ENCODE peak calls at places on chromosomes 1 and 21, in four cellular contexts. G is thoracic aorta, T is suprapubic skin, B is fibroblast of mammary gland. L is an unnamed sample.

GRCh38 chr1:6317101-6317760 is 56.3 kb upstream of the GPR153 start:
- DNase-seq in G (no peak), T (no peak), B (peak), L (peak)

GRCh38 chr1:2547210-2548067 is 8.7 kb upstream of the TNFRSF14 start:
- DNase-seq in G (no peak), T (no peak), B (no peak), L (no peak)

GRCh38 chr1:230809205-230809990 is 58.9 kb downstream of the C1orf198 start:
- DNase-seq in G (no peak), T (no peak), B (no peak), L (no peak)

GRCh38 chr1:32062867-32063230 is 9.9 kb upstream of the TMEM39B start:
- DNase-seq in G (no peak), T (no peak), B (no peak), L (no peak)

GRCh38 chr1:243842978-243843490 is 7.0 kb downstream of the AKT3 start:
- DNase-seq in G (no peak), T (no peak), B (peak), L (peak)

GRCh38 chr1:186155594-186155993 is 219.5 kb downstream of the TPR start:
- DNase-seq in G (no peak), T (no peak), B (peak), L (peak)

GRCh38 chr21:43902441-43902840 is 37.4 kb downstream of the AGPAT3 start:
- DNase-seq in G (no peak), T (peak), B (peak), L (peak)

GRCh38 chr1:154157520-154158306 is 2.8 kb upstream of the NUP210L start:
- DNase-seq in G (no peak), T (no peak), B (peak), L (peak)

GRCh38 chr1:43893020-43893419 is 40.6 kb upstream of the ARTN start:
- DNase-seq in G (no peak), T (no peak), B (peak), L (peak)

GRCh38 chr1:71350805-71351204 is 270.0 kb upstream of the ZRANB2 start:
- DNase-seq in G (no peak), T (no peak), B (peak), L (peak)

GRCh38 chr1:30523055-30524020 is 200.0 kb downstream of the MATN1 start:
- DNase-seq in G (no peak), T (peak), B (peak), L (peak)

GRCh38 chr1:107183011-107183410 is 42.2 kb downstream of the NTNG1 start:
- DNase-seq in G (no peak), T (no peak), B (no peak), L (no peak)

GRCh38 chr1:229271448-229272120 is 673 bp downstream of the RAB4A start:
- DNase-seq in G (no peak), T (no peak), B (peak), L (peak)

GRCh38 chr1:3169621-3170356 is 100.8 kb downstream of the PRDM16 start:
- DNase-seq in G (no peak), T (no peak), B (no peak), L (no peak)

GRCh38 chr21:34807881-34808568 is 139.2 kb downstream of the CLIC6 start:
- DNase-seq in G (no peak), T (no peak), B (peak), L (peak)

GRCh38 chr1:173934440-173934839 is 17.3 kb upstream of the SERPINC1 start:
- DNase-seq in G (no peak), T (no peak), B (no peak), L (no peak)

GRCh38 chr21:42735944-42736343 is 82.5 kb downstream of the PDE9A start:
- DNase-seq in G (no peak), T (no peak), B (no peak), L (no peak)

GRCh38 chr1:6515771-6516170 is 24.3 kb upstream of the PLEKHG5 start:
- DNase-seq in G (no peak), T (no peak), B (no peak), L (no peak)

GRCh38 chr1:97412155-97412554 is 508.7 kb downstream of the DPYD start:
- DNase-seq in G (no peak), T (no peak), B (peak), L (peak)

GRCh38 chr1:116122955-116123757 is 12.0 kb downstream of the MAB21L3 start:
- DNase-seq in G (no peak), T (no peak), B (peak), L (peak)

GRCh38 chr1:94239796-94240195 is 2.4 kb upstream of the ARHGAP29 start:
- DNase-seq in G (no peak), T (no peak), B (peak), L (no peak)

GRCh38 chr1:108646661-108647269 is 14.1 kb downstream of the HENMT1 start:
- DNase-seq in G (peak), T (peak), B (peak), L (peak)

GRCh38 chr1:21232044-21232443 is 55.3 kb upstream of the EIF4G3 start:
- DNase-seq in G (no peak), T (no peak), B (peak), L (peak)

GRCh38 chr1:109341944-109342925 is 35.4 kb upstream of the MYBPHL start:
- DNase-seq in G (no peak), T (no peak), B (no peak), L (peak)

GRCh38 chr1:11858968-11859871 is 475 bp upstream of the NPPB start:
- DNase-seq in G (no peak), T (no peak), B (peak), L (peak)

GRCh38 chr1:94641990-94642389 is 100.4 kb upstream of the F3 start:
- DNase-seq in G (no peak), T (no peak), B (no peak), L (no peak)

GRCh38 chr1:13763991-13764390 is 64.0 kb downstream of the PRDM2 start:
- DNase-seq in G (no peak), T (no peak), B (no peak), L (no peak)

GRCh38 chr1:13761883-13762282 is 61.9 kb downstream of the PRDM2 start:
- DNase-seq in G (no peak), T (no peak), B (no peak), L (no peak)

GRCh38 chr1:13764533-13764932 is 64.5 kb downstream of the PRDM2 start:
- DNase-seq in G (no peak), T (no peak), B (no peak), L (no peak)

GRCh38 chr1:13762642-13763041 is 62.7 kb downstream of the PRDM2 start:
- DNase-seq in G (no peak), T (no peak), B (no peak), L (no peak)

GRCh38 chr1:13763264-13763663 is 63.3 kb downstream of the PRDM2 start:
- DNase-seq in G (no peak), T (no peak), B (no peak), L (no peak)
- H3K4me3 ChIP-seq in G (no peak), T (no peak), B (no peak), L (no peak)

GRCh38 chr1:209670441-209671082 is 4.7 kb upstream of the G0S2 start:
- DNase-seq in G (no peak), T (no peak), B (no peak), L (no peak)
- H3K4me3 ChIP-seq in G (no peak), T (no peak), B (no peak), L (no peak)

DNA sequence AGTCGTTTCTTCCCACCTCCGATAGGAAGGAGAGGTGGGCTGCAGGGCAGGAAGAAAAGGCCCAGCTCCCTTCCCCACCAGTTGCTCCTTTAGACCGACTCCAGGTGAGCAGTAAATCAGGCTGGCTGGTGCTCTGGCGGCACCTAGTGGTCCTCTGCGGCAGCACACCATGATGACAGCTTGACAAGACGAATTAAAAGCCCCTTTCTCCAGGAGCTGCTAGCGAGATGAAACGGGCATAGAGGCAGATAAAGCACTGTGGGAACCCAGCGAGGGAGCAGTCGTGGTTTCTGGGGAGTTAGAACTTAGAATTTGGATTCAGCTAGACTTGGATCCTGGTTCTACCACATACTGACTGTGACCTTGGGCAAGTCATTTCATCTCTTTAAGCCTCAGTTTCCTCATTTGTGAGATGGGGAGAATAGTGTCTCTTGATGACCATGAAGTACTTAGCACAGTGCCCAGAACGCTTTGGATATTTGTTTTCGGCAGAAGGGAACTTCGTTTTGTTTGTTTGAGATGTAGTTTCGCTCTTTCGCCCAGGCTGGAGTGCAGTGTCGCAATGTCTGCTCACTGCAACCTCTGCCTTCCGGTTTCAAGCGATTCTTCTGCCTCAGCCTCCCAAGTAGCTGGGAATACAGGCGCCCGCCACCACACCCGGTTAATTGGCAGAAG is 21.8 kb upstream of the COL9A2 start:
- DNase-seq in G (peak), T (no peak), B (peak), L (peak)
- H3K4me3 ChIP-seq in G (peak), T (no peak), B (no peak), L (no peak)

GRCh38 chr1:4517559-4517958 is 136.8 kb upstream of the AJAP1 start:
- DNase-seq in G (no peak), T (peak), B (no peak), L (no peak)
- H3K4me3 ChIP-seq in G (no peak), T (no peak), B (no peak), L (no peak)